ENCODE peak calls at places on chromosomes 16 and 17, in eight cellular contexts. P is CD8-positive, alpha-beta memory T cell; S is activated CD4-positive, alpha-beta T cell treated with anti-CD3 and anti-CD28 coated beads, Interleukin-2, amount 50 U/mL, for 1 hour; Y is foreskin melanocyte; O is NCI-H460; M is endothelial cell; N is neural crest cell; H is right cardiac atrium. C is an unnamed sample.

GRCh38 chr17:9324864-9325263 is 250.8 kb downstream of the STX8 start:
- DNase-seq in H (no peak), P (no peak), N (no peak), O (no peak), Y (no peak), M (no peak), S (no peak), C (no peak)

GRCh38 chr17:47804461-47804860 is 17.1 kb downstream of the OSBPL7 start:
- DNase-seq in N (no peak), S (no peak), P (no peak), O (no peak), Y (no peak), H (no peak), M (no peak), C (no peak)

GRCh38 chr16:31052131-31052530 is 18.8 kb downstream of the STX4 start:
- DNase-seq in P (no peak), S (no peak), O (peak), H (no peak), M (no peak), N (no peak), Y (peak), C (no peak)

GRCh38 chr17:14337596-14338079 is 36.8 kb downstream of the HS3ST3B1 start:
- DNase-seq in Y (no peak), N (no peak), S (no peak), M (no peak), P (no peak), O (no peak), H (no peak), C (no peak)

GRCh38 chr17:82020874-82021727 is 1.6 kb downstream of the CENPX start:
- DNase-seq in N (peak), P (peak), M (peak), Y (no peak), H (peak), S (peak), O (peak), C (peak)

GRCh38 chr16:30875881-30876791 is 17.7 kb downstream of the BCL7C start:
- DNase-seq in P (no peak), N (peak), S (no peak), H (no peak), Y (no peak), O (no peak), M (peak), C (no peak)

GRCh38 chr16:2520097-2520783 is at the start of gene AMDHD2:
- DNase-seq in S (peak), N (peak), Y (peak), H (peak), O (peak), M (peak), P (peak), C (peak)

GRCh38 chr16:69310479-69311114 is 553 bp upstream of the VPS4A start:
- DNase-seq in Y (no peak), N (no peak), P (no peak), S (no peak), M (no peak), O (no peak), H (no peak), C (no peak)

GRCh38 chr16:80346160-80346632 is 194.6 kb upstream of the DYNLRB2 start:
- DNase-seq in P (no peak), Y (no peak), H (no peak), S (no peak), O (no peak), N (no peak), M (no peak), C (no peak)

GRCh38 chr17:61400058-61400785 is 579 bp downstream of the TBX2 start:
- DNase-seq in H (no peak), M (no peak), S (no peak), N (no peak), O (no peak), Y (no peak), P (no peak), C (peak)

GRCh38 chr16:35750157-35750689 is 2290.8 kb downstream of the TP53TG3F start:
- DNase-seq in H (no peak), S (no peak), O (no peak), M (no peak), Y (no peak), N (no peak), P (no peak), C (no peak)

GRCh38 chr17:7186241-7186640 is 7.1 kb upstream of the ASGR1 start:
- DNase-seq in S (no peak), Y (no peak), P (no peak), H (no peak), M (no peak), N (no peak), O (no peak), C (no peak)

GRCh38 chr17:27974531-27975145 is 67.8 kb upstream of the NLK start:
- DNase-seq in O (no peak), S (no peak), N (no peak), Y (no peak), P (no peak), H (no peak), M (no peak), C (no peak)

GRCh38 chr17:10126554-10127493 is 71.6 kb downstream of the GAS7 start:
- DNase-seq in P (no peak), Y (no peak), O (no peak), M (no peak), N (no peak), S (no peak), H (peak), C (no peak)

GRCh38 chr17:33595783-33596182 is 302.7 kb upstream of the ASIC2 start:
- DNase-seq in M (no peak), H (no peak), S (no peak), N (no peak), P (no peak), Y (no peak), O (no peak), C (no peak)

GRCh38 chr17:2400474-2400866 is 390 bp downstream of the MNT start:
- DNase-seq in N (peak), H (no peak), Y (peak), P (peak), O (peak), S (peak), M (peak), C (no peak)

GRCh38 chr17:30599424-30600061 is 122.3 kb downstream of the GOSR1 start:
- DNase-seq in Y (no peak), P (no peak), M (no peak), N (no peak), O (no peak), S (no peak), H (no peak), C (no peak)

GRCh38 chr17:50708050-50709000 is 611 bp upstream of the ANKRD40 start:
- DNase-seq in H (no peak), O (no peak), Y (peak), P (no peak), N (no peak), S (no peak), M (no peak), C (no peak)

GRCh38 chr17:50117202-50118040 is 12.5 kb downstream of the SAMD14 start:
- DNase-seq in H (peak), M (peak), Y (no peak), N (peak), P (peak), O (peak), S (peak), C (no peak)

GRCh38 chr17:28335959-28336871 is 654 bp downstream of the TNFAIP1 start:
- DNase-seq in Y (peak), S (peak), H (peak), N (peak), O (peak), P (no peak), M (peak), C (peak)

GRCh38 chr16:77965346-77965745 is 57.0 kb upstream of the CLEC3A start:
- DNase-seq in Y (no peak), M (no peak), H (peak), N (no peak), O (no peak), S (no peak), P (no peak), C (no peak)